ENCODE peak calls at places on chromosomes 3 and 15, in seven cellular contexts. K is upper lobe of left lung, Y is Peyer's patch, N is adrenal gland, F is A549, C is uterus, T is suprapubic skin. L is an unnamed sample.

GRCh38 chr3:84077479-84077878 is 881.3 kb upstream of the CADM2 start:
- DNase-seq in Y (no peak), N (no peak), K (no peak), F (no peak), T (no peak), C (no peak), L (no peak)

GRCh38 chr3:180595536-180595935 is 6.4 kb upstream of the TTC14 start:
- DNase-seq in N (no peak), F (no peak), Y (no peak), T (no peak), K (no peak), C (no peak), L (no peak)

GRCh38 chr3:134423153-134423552 is 48.9 kb upstream of the AMOTL2 start:
- DNase-seq in C (no peak), F (no peak), T (no peak), K (no peak), N (peak; percentile 22), Y (no peak), L (no peak)

GRCh38 chr3:24640330-24640877 is 145.8 kb upstream of the THRB start:
- DNase-seq in Y (no peak), T (no peak), C (no peak), K (no peak), N (no peak), F (peak; percentile 36), L (no peak)

GRCh38 chr3:7682822-7683229 is 818.8 kb upstream of the LMCD1 start:
- DNase-seq in K (peak; percentile 77), Y (no peak), N (peak; percentile 28), F (no peak), C (no peak), T (peak; percentile 64), L (peak; percentile 59)

GRCh38 chr3:104323226-104323625 is 1043.5 kb upstream of the ALCAM start:
- DNase-seq in T (no peak), K (no peak), F (peak; percentile 22), C (no peak), N (no peak), Y (no peak), L (no peak)

GRCh38 chr3:162147996-162148395 is 651.4 kb downstream of the OTOL1 start:
- DNase-seq in K (no peak), N (no peak), F (no peak), T (no peak), C (no peak), Y (no peak), L (no peak)

GRCh38 chr15:33242669-33243191 is 48.2 kb upstream of the FMN1 start:
- DNase-seq in T (no peak), F (peak; percentile 48), K (no peak), N (no peak), C (no peak), Y (no peak), L (no peak)

GRCh38 chr3:185082149-185082548 is 70.7 kb downstream of the C3orf70 start:
- DNase-seq in T (no peak), F (no peak), K (no peak), Y (no peak), C (no peak), N (no peak), L (no peak)

GRCh38 chr15:73919706-73920105 is 6.6 kb upstream of the LOXL1 start:
- DNase-seq in N (no peak), C (no peak), F (no peak), T (no peak), Y (peak; percentile 5), K (no peak), L (no peak)

GRCh38 chr3:167032267-167032876 is 347.7 kb downstream of the ZBBX start:
- DNase-seq in K (no peak), T (no peak), Y (no peak), N (no peak), C (no peak), F (peak; percentile 55), L (no peak)
- TF ChIP-seq CTCF in K (peak; percentile 53), T (peak; percentile 21), Y (peak; percentile 30), N (peak; percentile 46), C (peak; percentile 11), F (peak; percentile 36), L (no peak)

GRCh38 chr3:181695661-181696491 is 15.8 kb upstream of the SOX2 start:
- DNase-seq in Y (no peak), C (no peak), N (no peak), K (no peak), F (no peak), T (no peak), L (no peak)
- H3K4me3 ChIP-seq in Y (peak overlapping the region; percentile 29), C (peak overlapping the region; percentile 31), N (no peak overlapping the region), K (peak overlapping the region; percentile 40), F (no peak overlapping the region), T (peak overlapping the region; percentile 58), L (peak overlapping the region; percentile 17)

DNA sequence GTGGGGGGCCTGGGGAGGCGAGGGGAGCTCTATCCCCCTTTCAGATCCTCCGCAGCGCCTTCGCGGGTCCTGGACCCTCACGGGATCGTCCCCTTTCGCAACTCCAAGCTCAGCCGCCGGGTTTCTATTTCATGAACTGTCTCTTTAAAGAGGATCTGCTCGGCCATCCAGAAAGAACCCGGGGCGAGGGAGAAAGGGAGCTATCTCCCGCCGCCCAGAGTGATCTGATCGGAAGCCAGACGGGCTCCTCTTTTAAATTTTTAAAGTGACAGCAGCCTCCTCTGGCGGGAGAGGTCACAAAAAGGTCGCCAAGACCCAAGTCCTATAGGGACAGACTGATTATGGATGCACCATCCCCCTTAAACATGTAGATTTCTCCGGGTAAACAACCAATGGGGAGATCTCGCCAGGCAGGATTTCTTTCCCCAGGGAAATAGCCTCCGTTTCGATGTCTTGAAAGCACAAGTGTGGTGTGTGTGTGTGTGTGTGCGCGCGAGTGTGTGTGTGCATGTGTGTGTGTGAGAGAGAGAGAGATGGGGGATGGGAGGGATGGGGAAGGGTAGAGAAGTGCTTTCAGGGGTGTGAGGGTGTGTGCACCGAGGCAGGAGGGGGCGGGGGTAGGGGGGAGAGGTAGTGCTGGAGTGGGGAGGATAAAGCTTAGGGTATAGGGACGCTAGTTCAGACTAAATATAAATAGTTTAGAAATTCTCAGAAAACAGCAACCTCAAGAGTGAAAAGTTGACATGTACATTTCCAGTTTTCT is 516.1 kb downstream of the MECOM start:
- DNase-seq in K (peak; percentile 44), F (peak; percentile 25), T (peak; percentile 53), N (peak; percentile 19), C (no peak), Y (peak; percentile 68), L (peak; percentile 87)
- TF ChIP-seq POLR2A in K (no peak), F (no peak), T (no peak), N (no peak), C (no peak), Y (peak; percentile 10), L (no peak)

GRCh38 chr3:165210132-165210531 is 13.9 kb upstream of the SLITRK3 start:
- DNase-seq in K (no peak), T (no peak), Y (no peak), N (no peak), C (no peak), F (no peak), L (no peak)
- TF ChIP-seq CTCF in K (no peak), T (no peak), Y (no peak), N (no peak), C (no peak), F (no peak), L (no peak)

DNA sequence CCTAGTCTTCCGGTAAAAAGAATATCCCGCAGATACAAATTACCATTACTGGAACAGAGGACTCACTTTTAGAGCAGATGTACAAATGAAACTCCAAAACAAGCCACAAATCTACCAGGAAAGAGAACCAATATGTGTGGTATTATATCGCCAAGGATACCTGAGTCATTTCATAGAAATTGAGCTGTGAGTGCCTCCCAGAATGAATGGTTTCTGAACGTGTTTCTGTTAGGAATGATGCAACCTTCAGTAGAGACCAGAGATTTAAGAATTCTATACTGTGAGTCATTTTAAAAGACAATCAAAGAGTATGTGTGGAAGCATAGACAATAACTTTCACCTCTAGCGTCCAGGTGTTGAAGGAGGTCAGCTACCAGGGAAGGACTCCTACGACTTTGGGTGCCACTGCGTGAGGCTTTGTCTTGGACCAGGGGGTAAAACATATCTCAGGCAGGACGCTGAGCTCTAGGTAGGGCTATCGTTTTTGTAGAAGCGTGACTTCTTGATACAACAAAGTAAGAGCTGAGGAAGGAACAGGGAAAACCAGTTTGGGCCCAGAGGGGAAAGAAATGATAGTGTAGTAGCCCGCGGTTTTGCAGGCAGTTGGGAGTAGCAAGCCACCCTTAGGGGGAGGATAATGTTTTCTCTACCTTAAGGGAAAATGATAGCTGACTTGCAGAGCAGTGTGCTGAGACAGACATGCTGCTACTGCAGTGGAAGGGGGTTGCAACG is 210.5 kb downstream of the TP63 start:
- DNase-seq in Y (no peak), T (no peak), C (no peak), K (no peak), F (peak; percentile 22), N (no peak), L (no peak)
- H3K4me3 ChIP-seq in Y (no peak overlapping the region), T (no peak overlapping the region), C (no peak overlapping the region), K (no peak overlapping the region), F (no peak overlapping the region), N (no peak overlapping the region), L (no peak overlapping the region)

GRCh38 chr3:50567386-50568182 is at the start of gene C3orf18:
- DNase-seq in Y (peak; percentile 92), T (peak; percentile 96), C (peak; percentile 95), F (peak; percentile 71), K (peak; percentile 94), N (peak; percentile 92), L (peak; percentile 99)
- TF ChIP-seq POLR2A in Y (no peak), T (peak; percentile 12), C (peak; percentile 18), F (no peak), K (no peak), N (peak; percentile 26), L (no peak)

DNA sequence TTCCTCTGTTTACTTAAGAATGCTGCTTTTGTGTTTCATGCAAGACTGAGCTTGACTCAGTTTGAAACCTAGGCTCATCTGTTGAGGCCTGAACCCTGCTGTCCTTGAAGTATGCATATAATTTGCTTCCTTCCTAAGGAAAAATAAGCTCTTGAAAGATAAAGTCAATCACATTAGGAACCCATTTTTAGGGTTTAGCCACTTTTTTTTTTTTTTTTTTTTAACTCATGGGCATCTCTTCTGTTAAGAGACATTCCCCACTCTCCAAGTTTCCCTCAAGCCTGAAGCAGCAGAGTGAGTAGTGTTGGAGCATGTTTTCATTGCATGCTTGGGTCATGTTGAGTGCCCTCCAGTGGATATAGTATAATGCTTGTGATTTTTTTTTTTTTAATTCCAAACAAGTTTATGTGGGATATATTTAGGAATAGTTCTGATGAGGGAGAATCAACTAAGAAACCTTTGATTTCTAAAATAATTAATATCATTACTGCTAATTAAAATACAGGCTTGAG is 3.6 kb downstream of the CTNNB1 start:
- DNase-seq in N (no peak), Y (no peak), K (peak; percentile 38), T (no peak), F (peak; percentile 61), C (no peak), L (no peak)
- TF ChIP-seq CTCF in N (peak; percentile 16), Y (peak; percentile 45), K (peak; percentile 5), T (peak; percentile 20), F (peak; percentile 48), C (peak; percentile 12), L (no peak)

L was measured in lower leg skin.